ENCODE peak calls at places on chromosomes 3 and 15, in five cellular contexts. O is AG04450, D is AG10803, Q is endodermal cell, V is A549. X is an unnamed sample.

GRCh38 chr3:170322501-170323328 is 34.8 kb upstream of the SKIL start:
- DNase-seq in D (peak; percentile 4), Q (no peak), O (no peak), V (no peak), X (no peak)

GRCh38 chr3:50623840-50624474 is 7.0 kb downstream of the MAPKAPK3 start:
- DNase-seq in O (no peak), V (no peak), D (peak; percentile 12), Q (no peak), X (no peak)

GRCh38 chr15:83185561-83185960 is 22.1 kb downstream of the HDGFL3 start:
- DNase-seq in V (no peak), Q (no peak), D (no peak), O (no peak), X (no peak)

GRCh38 chr3:110344897-110345767 is 726.5 kb upstream of the NECTIN3 start:
- DNase-seq in D (no peak), O (no peak), Q (no peak), V (peak; percentile 33), X (no peak)

GRCh38 chr3:39189648-39190269 is 2.6 kb downstream of the XIRP1 start:
- DNase-seq in V (peak; percentile 71), O (no peak), D (peak; percentile 59), Q (peak; percentile 91), X (peak; percentile 41)

GRCh38 chr3:167225821-167226220 is 154.3 kb downstream of the ZBBX start:
- DNase-seq in O (no peak), V (no peak), D (no peak), Q (no peak), X (no peak)

GRCh38 chr3:165243597-165243996 is 47.4 kb upstream of the SLITRK3 start:
- DNase-seq in D (no peak), V (no peak), O (no peak), Q (no peak), X (no peak)

GRCh38 chr3:193665370-193665989 is 72.5 kb downstream of the OPA1 start:
- DNase-seq in Q (no peak), D (peak; percentile 50), V (no peak), O (peak; percentile 4), X (no peak)

GRCh38 chr15:25901841-25902610 is 38.9 kb upstream of the ATP10A start:
- DNase-seq in V (no peak), O (no peak), Q (no peak), D (no peak), X (no peak)

GRCh38 chr15:56978898-56979662 is 60.6 kb downstream of the TCF12 start:
- DNase-seq in V (no peak), D (peak; percentile 51), O (no peak), Q (no peak), X (no peak)

GRCh38 chr3:110414851-110415250 is 656.8 kb upstream of the NECTIN3 start:
- DNase-seq in D (peak; percentile 73), O (peak; percentile 41), V (peak; percentile 18), Q (no peak), X (no peak)

GRCh38 chr3:117995795-117996194 is 1038.9 kb downstream of the IGSF11 start:
- DNase-seq in O (no peak), V (no peak), Q (no peak), D (no peak), X (no peak)

GRCh38 chr3:133475245-133476010 is 75.6 kb downstream of the BFSP2 start:
- DNase-seq in V (no peak), Q (no peak), O (no peak), D (no peak), X (peak; percentile 90)

GRCh38 chr3:65953301-65953812 is 85.4 kb downstream of the MAGI1 start:
- DNase-seq in V (no peak), O (no peak), D (no peak), Q (peak; percentile 93), X (no peak)

GRCh38 chr15:79185199-79185598 is 94.6 kb upstream of the RASGRF1 start:
- DNase-seq in D (no peak), O (no peak), V (no peak), Q (peak; percentile 88), X (no peak)

GRCh38 chr3:160758929-160759577 is 3.0 kb downstream of the PPM1L start:
- DNase-seq in D (no peak), O (no peak), V (no peak), Q (no peak), X (no peak)

GRCh38 chr3:50600841-50601591 is 10.6 kb downstream of the CISH start:
- DNase-seq in V (peak; percentile 81), O (peak; percentile 89), Q (no peak), D (peak; percentile 99), X (no peak)

GRCh38 chr3:18443670-18444596 is 18.8 kb upstream of the SATB1 start:
- DNase-seq in V (no peak), Q (peak; percentile 85), O (no peak), D (no peak), X (no peak)

GRCh38 chr3:181613191-181613590 is 98.5 kb upstream of the SOX2 start:
- DNase-seq in D (no peak), V (no peak), Q (no peak), O (no peak), X (no peak)

GRCh38 chr3:181613813-181614212 is 97.9 kb upstream of the SOX2 start:
- DNase-seq in V (no peak), O (no peak), D (no peak), Q (no peak), X (no peak)

GRCh38 chr3:181610083-181610972 is 101.4 kb upstream of the SOX2 start:
- DNase-seq in Q (no peak), O (no peak), V (no peak), D (no peak), X (no peak)

GRCh38 chr3:181609156-181609767 is 102.5 kb upstream of the SOX2 start:
- DNase-seq in D (no peak), Q (no peak), V (no peak), O (no peak), X (no peak)

GRCh38 chr3:181610973-181611265 is 100.8 kb upstream of the SOX2 start:
- DNase-seq in Q (no peak), V (no peak), D (no peak), O (no peak), X (no peak)
- H3K4me3 ChIP-seq in Q (no peak overlapping the region), V (no peak overlapping the region), D (no peak overlapping the region), O (no peak overlapping the region), X (no peak overlapping the region)

DNA sequence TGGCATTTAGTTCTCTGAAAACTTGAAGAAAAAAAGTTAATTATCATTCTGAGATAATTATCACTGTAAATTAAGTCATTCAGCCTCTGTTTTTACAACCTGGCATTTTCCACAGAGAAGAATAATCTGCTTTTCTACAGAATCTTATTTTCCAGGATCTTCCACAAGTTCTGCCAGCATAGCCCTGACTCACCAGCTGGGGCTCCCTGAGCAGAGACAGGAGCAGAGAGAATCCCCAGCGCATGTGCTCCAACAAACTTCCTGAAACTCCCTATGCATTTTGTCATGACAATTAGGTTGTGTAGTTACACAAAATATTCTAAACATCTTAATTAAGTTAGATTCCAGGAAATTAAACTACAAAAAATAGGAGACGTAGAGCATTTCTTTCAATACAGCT is 32.1 kb upstream of the TMEM207 start:
- DNase-seq in Q (no peak), V (no peak), O (no peak), D (no peak), X (no peak)
- TF ChIP-seq CTCF in Q (peak; percentile 45), V (no peak), O (peak; percentile 9), D (peak; percentile 11), X (no peak)

GRCh38 chr3:146156060-146156459 is 4.9 kb downstream of the PLOD2 start:
- DNase-seq in Q (no peak), V (no peak), D (peak; percentile 67), O (no peak), X (no peak)
- H3K4me3 ChIP-seq in Q (no peak overlapping the region), V (peak overlapping the region; percentile 90), D (peak overlapping the region; percentile 29), O (peak overlapping the region; percentile 34), X (no peak overlapping the region)

GRCh38 chr15:64092864-64093626 is 593 bp downstream of the CIAO2A start:
- DNase-seq in V (peak; percentile 56), Q (peak; percentile 78), D (peak; percentile 66), O (no peak), X (no peak)
- TF ChIP-seq CTCF in V (no peak), Q (peak; percentile 41), D (peak; percentile 29), O (no peak), X (peak; percentile 45)

GRCh38 chr15:101088788-101089578 is 162.9 kb downstream of the CHSY1 start:
- DNase-seq in O (no peak), Q (peak; percentile 92), V (peak; percentile 82), D (peak; percentile 45), X (no peak)
- H3K4me3 ChIP-seq in O (no peak overlapping the region), Q (no peak overlapping the region), V (peak overlapping the region; percentile 41), D (peak overlapping the region; percentile 38), X (no peak overlapping the region)

GRCh38 chr3:54146383-54147239 is 24.3 kb downstream of the CACNA2D3 start:
- DNase-seq in V (peak; percentile 27), Q (peak; percentile 88), O (no peak), D (peak; percentile 13), X (no peak)
- TF ChIP-seq CTCF in V (peak; percentile 29), Q (peak; percentile 92), O (no peak), D (peak; percentile 47), X (peak; percentile 69)

GRCh38 chr15:75347222-75348033 is 589 bp downstream of the NEIL1 start:
- DNase-seq in Q (peak; percentile 85), V (peak; percentile 55), D (no peak), O (no peak), X (no peak)
- H3K4me3 ChIP-seq in Q (peak overlapping the region; percentile 87), V (peak overlapping the region; percentile 91), D (peak overlapping the region; percentile 73), O (peak overlapping the region; percentile 69), X (peak overlapping the region; percentile 51)

GRCh38 chr3:56061227-56061626 is 407.0 kb downstream of the ERC2 start:
- DNase-seq in Q (no peak), O (no peak), V (no peak), D (no peak), X (no peak)

GRCh38 chr3:56052219-56052618 is 416.0 kb downstream of the ERC2 start:
- DNase-seq in O (no peak), Q (no peak), D (no peak), V (no peak), X (no peak)

GRCh38 chr3:56054827-56055226 is 413.4 kb downstream of the ERC2 start:
- DNase-seq in V (no peak), D (no peak), Q (no peak), O (no peak), X (no peak)

GRCh38 chr3:56053727-56054126 is 414.5 kb downstream of the ERC2 start:
- DNase-seq in O (no peak), V (no peak), D (no peak), Q (no peak), X (no peak)

DNA sequence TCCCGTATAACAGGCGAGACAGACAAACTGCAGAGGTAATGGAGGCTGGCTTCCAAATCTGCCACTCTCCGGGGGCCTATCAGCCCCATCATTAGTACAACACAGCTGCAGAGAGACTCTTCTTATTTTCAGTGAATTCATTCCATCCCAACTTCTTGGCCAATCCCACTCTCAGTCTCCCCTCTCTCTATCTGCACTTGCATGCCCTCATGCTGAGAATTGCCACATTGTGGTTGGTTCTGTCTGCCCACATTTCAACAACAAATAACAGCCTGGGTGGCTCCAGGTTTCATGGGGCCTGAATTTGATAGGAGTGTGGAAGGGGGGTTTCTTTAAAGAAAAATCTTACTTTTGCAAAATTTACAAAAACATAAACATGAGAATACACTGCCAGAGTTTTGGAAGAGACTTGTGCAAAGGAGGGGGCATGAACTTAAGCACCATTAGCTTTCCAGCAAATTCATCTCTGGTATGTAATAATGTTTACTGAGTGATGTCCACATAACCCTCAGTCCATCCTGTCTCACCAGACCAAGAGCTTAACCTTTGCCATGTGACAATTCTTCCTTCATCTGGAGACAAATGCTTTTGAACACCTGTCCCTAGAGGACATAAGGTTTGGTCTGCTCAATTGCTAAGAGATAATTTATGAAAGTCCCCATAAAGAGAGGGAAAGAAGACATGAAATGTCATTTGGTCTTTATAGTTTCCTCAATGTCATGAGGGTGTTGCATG is 412.5 kb downstream of the ERC2 start:
- DNase-seq in O (no peak), D (no peak), V (no peak), Q (peak; percentile 52), X (no peak)
- TF ChIP-seq CTCF in O (no peak), D (no peak), V (no peak), Q (no peak), X (no peak)

GRCh38 chr15:28099555-28100140 is 533 bp upstream of the OCA2 start:
- DNase-seq in D (no peak), V (no peak), Q (no peak), O (no peak), X (no peak)
- H3K4me3 ChIP-seq in D (no peak overlapping the region), V (peak overlapping the region; percentile 42), Q (no peak overlapping the region), O (peak overlapping the region; percentile 22), X (no peak overlapping the region)

X was measured in GM12864.